ENCODE peak calls at places on chromosomes 4 and X, in four cellular contexts. One of them, this sample, is unnamed.

GRCh38 chrX:123590842-123591491 is 141.9 kb downstream of the THOC2 start:
- DNase-seq in PC-3: peak
- DNase-seq in neural progenitor cell: no peak
- DNase-seq in HCT116: no peak
- DNase-seq in this sample: peak

GRCh38 chr4:125317526-125317880 is 2.7 kb downstream of the FAT4 start:
- DNase-seq in PC-3: no peak
- DNase-seq in neural progenitor cell: peak
- DNase-seq in HCT116: no peak
- DNase-seq in this sample: peak

GRCh38 chr4:6640292-6641163 is at the start of gene MRFAP1:
- DNase-seq in HCT116: peak
- DNase-seq in neural progenitor cell: peak
- DNase-seq in PC-3: peak
- DNase-seq in this sample: peak

GRCh38 chr4:113584407-113585150 is 177.0 kb downstream of the CAMK2D start:
- DNase-seq in neural progenitor cell: peak
- DNase-seq in PC-3: no peak
- DNase-seq in HCT116: peak
- DNase-seq in this sample: peak

GRCh38 chr4:6616087-6616995 is 24.1 kb upstream of the MRFAP1 start:
- DNase-seq in HCT116: no peak
- DNase-seq in neural progenitor cell: no peak
- DNase-seq in PC-3: no peak
- DNase-seq in this sample: no peak

GRCh38 chr4:107034091-107034698 is 1.9 kb downstream of the DKK2 start:
- DNase-seq in PC-3: no peak
- DNase-seq in HCT116: no peak
- DNase-seq in neural progenitor cell: peak
- DNase-seq in this sample: peak

GRCh38 chr4:61277785-61278184 is 77.7 kb downstream of the ADGRL3 start:
- DNase-seq in HCT116: no peak
- DNase-seq in PC-3: peak
- DNase-seq in neural progenitor cell: no peak
- DNase-seq in this sample: no peak

GRCh38 chrX:153482376-153483015 is 12.1 kb upstream of the HAUS7 start:
- DNase-seq in PC-3: no peak
- DNase-seq in HCT116: no peak
- DNase-seq in neural progenitor cell: no peak
- DNase-seq in this sample: no peak

GRCh38 chr4:173448919-173449641 is 50.2 kb upstream of the SCRG1 start:
- DNase-seq in HCT116: no peak
- DNase-seq in PC-3: no peak
- DNase-seq in neural progenitor cell: no peak
- DNase-seq in this sample: peak

GRCh38 chr4:57190651-57191481 is 80.7 kb upstream of the IGFBP7 start:
- DNase-seq in PC-3: peak
- DNase-seq in HCT116: peak
- DNase-seq in neural progenitor cell: peak
- DNase-seq in this sample: peak

GRCh38 chr4:41215155-41215554 is 813 bp upstream of the APBB2 start:
- DNase-seq in neural progenitor cell: no peak
- DNase-seq in HCT116: no peak
- DNase-seq in PC-3: no peak
- DNase-seq in this sample: peak

GRCh38 chrX:64204701-64205440 is 637 bp downstream of the AMER1 start:
- DNase-seq in neural progenitor cell: peak
- DNase-seq in PC-3: peak
- DNase-seq in HCT116: no peak
- DNase-seq in this sample: peak

GRCh38 chr4:85127653-85128052 is 161.2 kb upstream of the WDFY3 start:
- DNase-seq in neural progenitor cell: peak
- DNase-seq in HCT116: peak
- DNase-seq in PC-3: peak
- DNase-seq in this sample: peak

GRCh38 chr4:183255487-183255886 is 64.6 kb downstream of the CLDN22 start:
- DNase-seq in HCT116: no peak
- DNase-seq in neural progenitor cell: no peak
- DNase-seq in PC-3: peak
- DNase-seq in this sample: peak

GRCh38 chr4:156711196-156711590 is 260.4 kb downstream of the PDGFC start:
- DNase-seq in HCT116: no peak
- DNase-seq in neural progenitor cell: no peak
- DNase-seq in PC-3: no peak
- DNase-seq in this sample: no peak

GRCh38 chr4:42277291-42277690 is 120.0 kb upstream of the SHISA3 start:
- DNase-seq in neural progenitor cell: no peak
- DNase-seq in HCT116: no peak
- DNase-seq in PC-3: peak
- DNase-seq in this sample: no peak

GRCh38 chrX:49910344-49910743 is 12.1 kb upstream of the CLCN5 start:
- DNase-seq in neural progenitor cell: no peak
- DNase-seq in HCT116: no peak
- DNase-seq in PC-3: no peak
- DNase-seq in this sample: no peak

GRCh38 chr4:158195297-158195696 is 15.0 kb upstream of the TMEM144 start:
- DNase-seq in HCT116: no peak
- DNase-seq in PC-3: no peak
- DNase-seq in neural progenitor cell: no peak
- DNase-seq in this sample: peak

GRCh38 chr4:74006009-74006476 is 7.6 kb upstream of the CXCL5 start:
- DNase-seq in neural progenitor cell: no peak
- DNase-seq in PC-3: peak
- DNase-seq in HCT116: no peak
- DNase-seq in this sample: peak

GRCh38 chr4:25560605-25561004 is 95.0 kb upstream of the SLC34A2 start:
- DNase-seq in HCT116: no peak
- DNase-seq in PC-3: no peak
- DNase-seq in neural progenitor cell: no peak
- DNase-seq in this sample: no peak

DNA sequence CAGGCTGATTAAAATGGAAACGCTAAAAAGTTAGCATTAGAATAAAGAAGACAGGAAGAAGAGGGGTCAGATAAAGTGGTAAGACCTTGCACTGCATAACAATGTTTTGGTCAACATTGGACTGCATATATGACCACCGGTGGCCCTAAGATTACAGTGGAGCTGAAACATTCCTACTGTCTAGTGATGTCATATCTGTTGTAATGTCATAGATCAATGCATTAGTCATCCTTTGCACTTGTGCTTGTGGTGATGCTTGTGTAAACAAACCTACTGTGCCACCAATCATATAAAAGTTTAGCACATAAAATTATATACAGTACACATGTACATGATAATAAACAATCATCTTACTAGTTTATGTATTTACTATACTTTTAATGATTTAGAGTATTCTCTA is 73.0 kb downstream of the TMEM165 start:
- DNase-seq in neural progenitor cell: no peak
- DNase-seq in PC-3: peak
- DNase-seq in HCT116: peak
- DNase-seq in this sample: peak
- TF ChIP-seq EZH2phosphoT487 in neural progenitor cell: no peak
- TF ChIP-seq EZH2phosphoT487 in PC-3: no peak
- TF ChIP-seq EZH2phosphoT487 in HCT116: no peak
- TF ChIP-seq EZH2phosphoT487 in this sample: no peak

GRCh38 chr4:2261853-2262144 is at the start of gene MXD4:
- DNase-seq in neural progenitor cell: no peak
- DNase-seq in HCT116: no peak
- DNase-seq in PC-3: no peak
- DNase-seq in this sample: no peak
- H3K9ac ChIP-seq in neural progenitor cell: peak
- H3K9ac ChIP-seq in HCT116: peak
- H3K9ac ChIP-seq in PC-3: peak
- H3K9ac ChIP-seq in this sample: peak

GRCh38 chrX:11970935-11971334 is 167.3 kb upstream of the FRMPD4 start:
- DNase-seq in HCT116: no peak
- DNase-seq in PC-3: peak
- DNase-seq in neural progenitor cell: no peak
- DNase-seq in this sample: peak
- TF ChIP-seq EZH2phosphoT487 in HCT116: no peak
- TF ChIP-seq EZH2phosphoT487 in PC-3: no peak
- TF ChIP-seq EZH2phosphoT487 in neural progenitor cell: no peak
- TF ChIP-seq EZH2phosphoT487 in this sample: no peak

GRCh38 chrX:38754102-38754790 is 47.0 kb upstream of the MID1IP1 start:
- DNase-seq in HCT116: peak
- DNase-seq in PC-3: peak
- DNase-seq in neural progenitor cell: peak
- DNase-seq in this sample: peak
- H3K9ac ChIP-seq in HCT116: no peak
- H3K9ac ChIP-seq in PC-3: no peak
- H3K9ac ChIP-seq in neural progenitor cell: no peak
- H3K9ac ChIP-seq in this sample: no peak

DNA sequence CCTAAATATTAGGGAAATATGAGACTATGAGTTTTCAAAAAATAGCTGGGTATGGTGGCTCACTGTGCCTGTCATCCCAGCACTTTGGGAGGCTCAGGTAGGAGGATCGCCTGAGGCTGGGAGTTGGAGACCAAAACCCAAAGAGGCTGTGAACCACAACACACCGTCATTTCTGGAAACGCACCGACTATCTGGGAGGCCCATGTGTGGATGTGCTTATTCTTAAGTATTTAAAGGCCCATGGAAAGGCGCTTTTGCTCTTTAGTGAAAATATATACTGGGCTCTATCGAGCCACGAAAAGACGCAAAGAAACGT is 102.5 kb downstream of the DHRSX start:
- DNase-seq in HCT116: no peak
- DNase-seq in neural progenitor cell: no peak
- DNase-seq in PC-3: no peak
- DNase-seq in this sample: no peak
- TF ChIP-seq EZH2phosphoT487 in HCT116: no peak
- TF ChIP-seq EZH2phosphoT487 in neural progenitor cell: no peak
- TF ChIP-seq EZH2phosphoT487 in PC-3: no peak
- TF ChIP-seq EZH2phosphoT487 in this sample: no peak

GRCh38 chrX:136159615-136160025 is 12.3 kb downstream of the FHL1 start:
- DNase-seq in neural progenitor cell: no peak
- DNase-seq in PC-3: peak
- DNase-seq in HCT116: no peak
- DNase-seq in this sample: no peak

GRCh38 chrX:136166221-136166855 is 19.0 kb downstream of the FHL1 start:
- DNase-seq in PC-3: peak
- DNase-seq in HCT116: no peak
- DNase-seq in neural progenitor cell: peak
- DNase-seq in this sample: peak

GRCh38 chrX:136162827-136163427 is 15.6 kb downstream of the FHL1 start:
- DNase-seq in PC-3: peak
- DNase-seq in HCT116: peak
- DNase-seq in neural progenitor cell: peak
- DNase-seq in this sample: peak

GRCh38 chrX:136158685-136159084 is 11.4 kb downstream of the FHL1 start:
- DNase-seq in neural progenitor cell: no peak
- DNase-seq in HCT116: no peak
- DNase-seq in PC-3: no peak
- DNase-seq in this sample: no peak

DNA sequence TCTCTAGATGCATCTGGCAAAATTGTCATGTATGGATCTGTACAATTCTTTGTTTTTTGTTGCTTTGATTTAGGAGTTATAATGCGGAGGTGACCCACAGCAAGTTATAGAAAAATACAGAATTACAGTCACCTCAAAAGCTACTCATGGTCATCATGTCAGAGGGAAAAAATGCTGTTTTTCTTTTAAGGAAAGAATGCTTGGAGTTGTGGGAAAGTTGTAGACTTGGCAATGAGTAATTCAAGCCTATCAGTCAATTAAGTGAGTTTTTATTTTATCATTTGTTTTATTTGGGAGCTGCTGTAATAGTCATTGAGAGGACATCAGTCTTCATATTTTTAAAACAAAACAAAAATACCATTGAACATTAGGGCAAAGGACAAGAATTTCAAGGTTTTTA is 16.4 kb downstream of the FHL1 start:
- DNase-seq in HCT116: no peak
- DNase-seq in PC-3: no peak
- DNase-seq in neural progenitor cell: no peak
- DNase-seq in this sample: peak
- H3K9ac ChIP-seq in HCT116: no peak
- H3K9ac ChIP-seq in PC-3: no peak
- H3K9ac ChIP-seq in neural progenitor cell: no peak
- H3K9ac ChIP-seq in this sample: peak

GRCh38 chr4:92241094-92241493 is 62.7 kb upstream of the GRID2 start:
- DNase-seq in neural progenitor cell: no peak
- DNase-seq in HCT116: no peak
- DNase-seq in PC-3: no peak
- DNase-seq in this sample: no peak
- TF ChIP-seq EZH2phosphoT487 in neural progenitor cell: no peak
- TF ChIP-seq EZH2phosphoT487 in HCT116: no peak
- TF ChIP-seq EZH2phosphoT487 in PC-3: no peak
- TF ChIP-seq EZH2phosphoT487 in this sample: no peak